ENCODE peak calls at places on chromosomes 16 and 17, in six cellular contexts. W, L, Q, X, O and K are unnamed samples.

GRCh38 chr17:60641810-60642220 is 35.8 kb upstream of the BCAS3 start:
- DNase-seq in W (no peak), L (no peak), Q (peak; percentile 80), X (peak; percentile 82), O (peak; percentile 82), K (peak; percentile 43)

GRCh38 chr17:39174907-39175694 is 9.1 kb upstream of the ARL5C start:
- DNase-seq in W (peak; percentile 75), L (peak; percentile 63), Q (peak; percentile 87), X (peak; percentile 89), O (peak; percentile 49), K (no peak)

GRCh38 chr17:36198831-36199465 is 2.4 kb upstream of the CCL3L1 start:
- DNase-seq in W (no peak), L (no peak), Q (peak; percentile 10), X (no peak), O (no peak), K (no peak)

GRCh38 chr17:58060596-58061191 is 22.5 kb upstream of the DYNLL2 start:
- DNase-seq in W (peak; percentile 31), L (no peak), Q (no peak), X (no peak), O (peak; percentile 52), K (no peak)

GRCh38 chr17:27352481-27353460 is 58.9 kb downstream of the WSB1 start:
- DNase-seq in W (peak; percentile 41), L (no peak), Q (peak; percentile 40), X (no peak), O (peak; percentile 32), K (no peak)

GRCh38 chr16:12920739-12921138 is 19.3 kb downstream of the SHISA9 start:
- DNase-seq in W (no peak), L (no peak), Q (no peak), X (no peak), O (no peak), K (no peak)

GRCh38 chr17:37490638-37491614 is 1.2 kb downstream of the DUSP14 start:
- DNase-seq in W (no peak), L (no peak), Q (peak; percentile 92), X (no peak), O (peak; percentile 86), K (no peak)

GRCh38 chr17:82561429-82562035 is 42.0 kb downstream of the FOXK2 start:
- DNase-seq in W (no peak), L (no peak), Q (no peak), X (no peak), O (no peak), K (no peak)

GRCh38 chr17:60729854-60730253 is 52.2 kb downstream of the BCAS3 start:
- DNase-seq in W (no peak), L (no peak), Q (peak; percentile 8), X (no peak), O (no peak), K (no peak)

GRCh38 chr16:17612336-17612735 is 141.6 kb upstream of the XYLT1 start:
- DNase-seq in W (no peak), L (no peak), Q (peak; percentile 54), X (no peak), O (no peak), K (no peak)

GRCh38 chr17:11624968-11625367 is 26.7 kb downstream of the DNAH9 start:
- DNase-seq in W (no peak), L (no peak), Q (no peak), X (no peak), O (no peak), K (no peak)

GRCh38 chr17:57442914-57443571 is 186.7 kb downstream of the MSI2 start:
- DNase-seq in W (peak; percentile 35), L (peak; percentile 40), Q (no peak), X (no peak), O (peak; percentile 61), K (no peak)

GRCh38 chr16:48118841-48119240 is 37.0 kb downstream of the ABCC12 start:
- DNase-seq in W (no peak), L (no peak), Q (no peak), X (no peak), O (no peak), K (no peak)

GRCh38 chr16:79751785-79752184 is 151.2 kb upstream of the MAF start:
- DNase-seq in W (no peak), L (no peak), Q (no peak), X (no peak), O (no peak), K (no peak)

GRCh38 chr16:11005611-11005975 is 61.2 kb downstream of the CLEC16A start:
- DNase-seq in W (no peak), L (no peak), Q (no peak), X (no peak), O (peak; percentile 69), K (no peak)

GRCh38 chr17:15261063-15261817 is 3.9 kb downstream of the PMP22 start:
- DNase-seq in W (peak; percentile 66), L (no peak), Q (peak; percentile 79), X (peak; percentile 33), O (peak; percentile 70), K (no peak)

GRCh38 chr17:13474073-13474800 is 127.5 kb downstream of the HS3ST3A1 start:
- DNase-seq in W (no peak), L (no peak), Q (no peak), X (no peak), O (peak; percentile 21), K (no peak)

GRCh38 chr17:7336240-7337175 is at the start of gene ACAP1:
- DNase-seq in W (peak; percentile 82), L (peak; percentile 85), Q (peak; percentile 61), X (no peak), O (no peak), K (no peak)